ENCODE peak calls at places on chromosome 14, in seven cellular contexts. V is HFFc6, F is NB4, Y is choroid plexus epithelial cell, W is kidney, J is thoracic aorta, P is IMR-90. E is an unnamed sample.

GRCh38 chr14:79542121-79542520 is 669.2 kb downstream of the DIO2 start:
- DNase-seq in V (no peak), F (no peak), Y (peak), W (no peak), J (no peak), P (no peak), E (peak)

GRCh38 chr14:33588771-33589170 is 362.1 kb downstream of the EGLN3 start:
- DNase-seq in V (no peak), F (no peak), Y (no peak), W (no peak), J (no peak), P (no peak), E (no peak)

GRCh38 chr14:67539116-67539515 is 6.0 kb downstream of the PLEKHH1 start:
- DNase-seq in V (no peak), F (no peak), Y (no peak), W (no peak), J (no peak), P (no peak), E (no peak)

GRCh38 chr14:70789361-70789760 is 20.0 kb downstream of the MAP3K9 start:
- DNase-seq in V (peak), F (no peak), Y (peak), W (no peak), J (no peak), P (peak), E (peak)

GRCh38 chr14:79476133-79476532 is 735.2 kb downstream of the DIO2 start:
- DNase-seq in V (no peak), F (no peak), Y (no peak), W (no peak), J (no peak), P (no peak), E (no peak)

GRCh38 chr14:60315591-60315990 is 66.6 kb downstream of the PPM1A start:
- DNase-seq in V (no peak), F (no peak), Y (no peak), W (no peak), J (no peak), P (no peak), E (no peak)

GRCh38 chr14:59251811-59252771 is 63.6 kb downstream of the DAAM1 start:
- DNase-seq in V (peak), F (no peak), Y (peak), W (no peak), J (no peak), P (peak), E (peak)

GRCh38 chr14:62006116-62006737 is 244.0 kb downstream of the SNAPC1 start:
- DNase-seq in V (peak), F (no peak), Y (no peak), W (no peak), J (no peak), P (no peak), E (no peak)

GRCh38 chr14:53888535-53889386 is 67.9 kb downstream of the BMP4 start:
- DNase-seq in V (no peak), F (no peak), Y (no peak), W (no peak), J (no peak), P (no peak), E (no peak)

GRCh38 chr14:20681348-20682126 is 2.8 kb upstream of the RNASE4 start:
- DNase-seq in V (peak), F (peak), Y (peak), W (peak), J (peak), P (peak), E (peak)

GRCh38 chr14:96502621-96503251 is 554 bp downstream of the PAPOLA start:
- DNase-seq in V (peak), F (peak), Y (peak), W (peak), J (no peak), P (peak), E (peak)

GRCh38 chr14:86858043-86858442 is 1134.9 kb downstream of the GALC start:
- DNase-seq in V (peak), F (no peak), Y (peak), W (no peak), J (no peak), P (peak), E (peak)

GRCh38 chr14:21852061-21852664 is 178.5 kb upstream of the OR4E1 start:
- DNase-seq in V (peak), F (peak), Y (peak), W (no peak), J (no peak), P (peak), E (peak)

GRCh38 chr14:104422301-104423223 is 157.0 kb upstream of the C14orf180 start:
- DNase-seq in V (no peak), F (no peak), Y (no peak), W (no peak), J (no peak), P (no peak), E (no peak)

GRCh38 chr14:96581902-96582640 is 79.9 kb downstream of the PAPOLA start:
- DNase-seq in V (no peak), F (no peak), Y (no peak), W (no peak), J (no peak), P (no peak), E (no peak)

GRCh38 chr14:75566321-75566720 is 12.1 kb upstream of the FLVCR2 start:
- DNase-seq in V (peak), F (no peak), Y (no peak), W (no peak), J (no peak), P (no peak), E (no peak)

GRCh38 chr14:62269204-62269603 is 507.0 kb downstream of the SNAPC1 start:
- DNase-seq in V (no peak), F (peak), Y (peak), W (no peak), J (no peak), P (peak), E (peak)

GRCh38 chr14:95046711-95047681 is 110.3 kb downstream of the DICER1 start:
- DNase-seq in V (no peak), F (no peak), Y (no peak), W (peak), J (no peak), P (peak), E (no peak)

GRCh38 chr14:21039585-21040369 is 2.4 kb upstream of the RNASE7 start:
- DNase-seq in V (peak), F (peak), Y (peak), W (no peak), J (no peak), P (peak), E (peak)

GRCh38 chr14:29607129-29607528 is 320.5 kb downstream of the PRKD1 start:
- DNase-seq in V (no peak), F (no peak), Y (peak), W (no peak), J (no peak), P (no peak), E (no peak)
- TF ChIP-seq CTCF in V (no peak), F (no peak), Y (no peak), W (no peak), J (no peak), P (no peak), E (no peak)

GRCh38 chr14:68607081-68607851 is 185.6 kb downstream of the ZFP36L1 start:
- DNase-seq in V (no peak), F (peak), Y (peak), W (no peak), J (no peak), P (peak), E (peak)
- TF ChIP-seq CTCF in V (no peak), F (no peak), Y (no peak), W (no peak), J (no peak), P (no peak), E (no peak)

GRCh38 chr14:103207404-103208072 is 84.3 kb downstream of the TNFAIP2 start:
- DNase-seq in V (no peak), F (no peak), Y (no peak), W (peak), J (no peak), P (no peak), E (no peak)

GRCh38 chr14:103205541-103205906 is 82.3 kb downstream of the TNFAIP2 start:
- DNase-seq in V (no peak), F (no peak), Y (no peak), W (peak), J (no peak), P (no peak), E (no peak)

GRCh38 chr14:103206023-103206481 is 82.8 kb downstream of the TNFAIP2 start:
- DNase-seq in V (no peak), F (no peak), Y (no peak), W (peak), J (no peak), P (no peak), E (no peak)

GRCh38 chr14:103207038-103207403 is 83.8 kb downstream of the TNFAIP2 start:
- DNase-seq in V (peak), F (no peak), Y (no peak), W (peak), J (peak), P (no peak), E (no peak)

GRCh38 chr14:103209054-103209453 is 85.8 kb downstream of the TNFAIP2 start:
- DNase-seq in V (no peak), F (no peak), Y (no peak), W (no peak), J (no peak), P (no peak), E (no peak)
- TF ChIP-seq CTCF in V (peak), F (no peak), Y (peak), W (no peak), J (no peak), P (no peak), E (peak)

DNA sequence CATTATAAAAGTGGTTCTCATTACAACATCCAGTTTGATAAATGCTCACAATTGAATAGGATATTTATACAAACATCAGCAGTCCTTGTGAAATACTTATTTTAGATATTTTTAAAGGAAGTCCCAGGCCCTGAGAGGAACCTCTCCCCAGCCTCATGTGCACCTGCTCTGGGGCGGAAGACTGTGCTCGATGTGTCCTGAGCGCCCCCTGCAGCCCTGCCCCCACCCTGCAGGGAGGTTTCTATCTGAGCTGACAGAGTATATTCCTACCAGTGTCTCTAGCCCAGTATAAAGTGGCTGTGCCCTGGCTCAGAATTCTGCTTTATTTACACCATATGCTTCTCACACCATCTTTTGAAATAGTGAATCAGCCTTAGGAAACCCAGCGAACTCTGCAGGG is 1349.1 kb downstream of the TMEM121 start:
- DNase-seq in V (no peak), F (peak), Y (no peak), W (no peak), J (no peak), P (no peak), E (no peak)
- TF ChIP-seq CTCF in V (no peak), F (peak), Y (peak), W (peak), J (no peak), P (no peak), E (no peak)

GRCh38 chr14:100234511-100234910 is 4.4 kb upstream of the YY1 start:
- DNase-seq in V (no peak), F (no peak), Y (no peak), W (no peak), J (no peak), P (no peak), E (no peak)

GRCh38 chr14:100225169-100225568 is 13.8 kb upstream of the YY1 start:
- DNase-seq in V (no peak), F (no peak), Y (no peak), W (no peak), J (no peak), P (no peak), E (no peak)

DNA sequence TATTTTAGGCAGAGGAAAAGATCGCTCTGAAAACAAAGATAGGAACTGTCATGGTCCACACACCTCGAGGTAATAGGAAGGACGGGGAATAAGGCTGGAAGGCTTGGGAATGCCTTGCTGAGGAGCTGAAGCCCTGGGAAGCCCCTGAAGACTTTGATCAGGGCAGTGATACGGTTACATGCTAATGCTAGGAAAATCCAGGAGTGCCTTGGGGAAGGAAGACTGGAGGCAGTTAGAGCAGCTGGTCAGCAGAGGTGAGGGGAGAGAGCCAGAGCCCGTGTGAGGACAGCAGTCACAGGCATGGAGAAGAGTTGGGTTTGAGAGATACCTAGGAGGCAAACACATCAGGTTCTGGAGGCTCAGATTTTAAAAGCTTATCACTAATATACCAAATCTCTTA is 8.6 kb upstream of the YY1 start:
- DNase-seq in V (no peak), F (no peak), Y (no peak), W (no peak), J (no peak), P (no peak), E (no peak)
- TF ChIP-seq CTCF in V (no peak), F (no peak), Y (no peak), W (no peak), J (no peak), P (no peak), E (no peak)

GRCh38 chr14:65286443-65286842 is 126.1 kb upstream of the FUT8 start:
- DNase-seq in V (no peak), F (peak), Y (no peak), W (no peak), J (no peak), P (no peak), E (no peak)
- TF ChIP-seq CTCF in V (peak), F (peak), Y (peak), W (peak), J (no peak), P (no peak), E (peak)

GRCh38 chr14:36751116-36751515 is 89.5 kb downstream of the PAX9 start:
- DNase-seq in V (no peak), F (no peak), Y (no peak), W (no peak), J (no peak), P (no peak), E (no peak)

GRCh38 chr14:36748814-36749213 is 87.2 kb downstream of the PAX9 start:
- DNase-seq in V (no peak), F (no peak), Y (no peak), W (no peak), J (no peak), P (no peak), E (no peak)

GRCh38 chr14:36750244-36750643 is 88.6 kb downstream of the PAX9 start:
- DNase-seq in V (no peak), F (no peak), Y (no peak), W (no peak), J (no peak), P (no peak), E (no peak)

GRCh38 chr14:36746907-36747306 is 85.2 kb downstream of the PAX9 start:
- DNase-seq in V (no peak), F (no peak), Y (no peak), W (no peak), J (no peak), P (no peak), E (no peak)

DNA sequence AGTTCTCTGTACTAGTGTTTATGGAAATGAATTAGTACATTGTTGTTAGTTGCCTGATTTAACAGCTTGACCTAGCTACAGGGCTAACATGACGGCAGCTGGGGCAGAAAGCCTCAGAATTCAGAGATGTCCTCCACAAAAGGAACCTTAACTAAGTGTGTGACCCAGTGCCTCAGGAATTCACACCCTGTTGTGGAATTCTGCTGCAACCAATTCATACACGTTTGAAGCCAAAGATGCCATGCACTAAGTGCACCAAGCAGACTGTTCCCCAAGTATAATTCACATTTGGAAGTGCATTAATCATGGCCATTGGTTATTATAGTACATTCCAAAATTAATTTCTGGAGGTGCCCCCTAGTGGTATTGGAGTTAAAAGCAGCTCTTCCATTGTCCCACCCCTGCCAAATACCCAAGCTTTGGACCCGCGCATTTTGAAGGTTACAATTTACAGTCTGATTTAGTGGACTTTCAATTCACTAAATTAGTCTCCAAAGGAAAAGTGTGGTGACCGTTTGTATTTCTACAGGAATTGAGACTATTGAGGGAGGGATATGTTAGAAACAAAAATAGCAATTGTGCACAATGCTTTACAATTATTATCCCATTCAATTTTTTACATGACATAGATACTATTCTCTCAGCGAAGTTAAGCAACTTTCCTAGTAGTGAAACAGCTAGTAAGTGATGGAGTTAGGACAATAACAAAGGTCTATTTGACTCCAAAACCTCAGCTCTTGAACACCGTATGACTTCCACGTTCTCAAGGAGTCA is 85.9 kb downstream of the PAX9 start:
- DNase-seq in V (peak), F (peak), Y (peak), W (no peak), J (no peak), P (no peak), E (no peak)
- TF ChIP-seq CTCF in V (peak), F (peak), Y (peak), W (no peak), J (no peak), P (peak), E (peak)

GRCh38 chr14:92591346-92591745 is 77.8 kb downstream of the RIN3 start:
- DNase-seq in V (no peak), F (peak), Y (no peak), W (no peak), J (no peak), P (no peak), E (no peak)
- TF ChIP-seq CTCF in V (no peak), F (no peak), Y (no peak), W (no peak), J (no peak), P (no peak), E (no peak)

DNA sequence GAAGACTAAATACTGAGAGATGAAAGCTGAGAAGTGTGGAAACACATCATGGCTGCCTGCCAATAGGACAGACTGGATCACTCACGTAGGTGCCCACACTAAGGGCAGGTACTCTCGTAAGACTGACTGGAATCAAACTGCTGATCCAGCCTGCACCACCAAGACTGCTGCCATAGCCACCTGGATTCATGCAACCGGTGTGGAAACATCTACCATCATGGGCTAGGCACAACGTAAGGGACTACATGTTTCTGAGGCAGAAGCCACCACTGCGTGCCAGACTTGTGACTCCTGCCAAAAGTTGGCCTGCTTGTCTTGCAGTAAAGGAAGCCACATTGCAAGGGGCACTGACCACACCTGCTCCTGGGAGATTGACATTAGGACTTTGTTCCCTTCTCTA is 3.8 kb downstream of the POMT2 start:
- DNase-seq in V (no peak), F (no peak), Y (no peak), W (no peak), J (no peak), P (no peak), E (no peak)
- TF ChIP-seq CTCF in V (no peak), F (no peak), Y (no peak), W (no peak), J (no peak), P (no peak), E (no peak)